ENCODE peak calls at places on chromosome 2, in six cellular contexts. P, U, R, D, O and T are unnamed samples.

GRCh38 chr2:217853301-217853881 is 149.4 kb downstream of the TNS1 start:
- DNase-seq in P (peak; percentile 73), U (no peak), R (no peak), D (no peak), O (no peak), T (no peak)

GRCh38 chr2:40394030-40394429 is 57.9 kb downstream of the SLC8A1 start:
- DNase-seq in P (no peak), U (no peak), R (no peak), D (no peak), O (no peak), T (no peak)

GRCh38 chr2:174614261-174614660 is 16.7 kb upstream of the WIPF1 start:
- DNase-seq in P (no peak), U (no peak), R (no peak), D (no peak), O (no peak), T (no peak)

GRCh38 chr2:54370405-54371104 is 85.6 kb upstream of the SPTBN1 start:
- DNase-seq in P (peak; percentile 17), U (no peak), R (no peak), D (no peak), O (no peak), T (no peak)

GRCh38 chr2:152415231-152415642 is 80.3 kb downstream of the FMNL2 start:
- DNase-seq in P (no peak), U (no peak), R (no peak), D (no peak), O (no peak), T (no peak)

GRCh38 chr2:236375973-236376476 is 111.8 kb upstream of the ASB18 start:
- DNase-seq in P (no peak), U (no peak), R (no peak), D (no peak), O (no peak), T (no peak)

GRCh38 chr2:190636362-190636761 is 12.5 kb upstream of the NAB1 start:
- DNase-seq in P (no peak), U (no peak), R (peak; percentile 28), D (no peak), O (no peak), T (no peak)

GRCh38 chr2:30194421-30194820 is 36.9 kb upstream of the LBH start:
- DNase-seq in P (no peak), U (no peak), R (no peak), D (no peak), O (no peak), T (no peak)

GRCh38 chr2:11577101-11577883 is 43.4 kb downstream of the GREB1 start:
- DNase-seq in P (no peak), U (no peak), R (no peak), D (no peak), O (no peak), T (no peak)

GRCh38 chr2:60657673-60658072 is 98.4 kb upstream of the PAPOLG start:
- DNase-seq in P (no peak), U (no peak), R (no peak), D (no peak), O (no peak), T (no peak)

GRCh38 chr2:60661073-60661738 is 94.9 kb upstream of the PAPOLG start:
- DNase-seq in P (no peak), U (no peak), R (no peak), D (no peak), O (no peak), T (no peak)

DNA sequence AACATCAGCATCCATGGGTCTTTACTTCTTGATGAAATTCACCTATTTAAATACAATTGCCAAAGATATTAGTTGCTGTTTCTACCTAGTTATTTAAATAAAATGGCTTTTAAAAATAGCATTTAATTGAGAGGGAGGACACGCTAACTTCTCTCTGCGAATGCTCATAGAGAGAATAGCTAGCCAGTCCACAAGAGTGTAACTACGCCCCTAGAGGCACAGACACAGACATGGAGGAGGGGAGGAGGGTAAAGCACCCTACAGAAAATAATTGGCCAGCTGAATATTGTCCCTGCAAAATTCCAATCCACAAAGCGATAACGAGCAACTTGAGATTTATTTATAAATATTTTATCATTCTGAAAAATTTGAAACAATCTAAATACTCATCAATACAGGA is 97.0 kb upstream of the PAPOLG start:
- DNase-seq in P (no peak), U (no peak), R (no peak), D (no peak), O (no peak), T (no peak)
- TF ChIP-seq CTCF in P (no peak), U (no peak), R (no peak), D (no peak), O (no peak), T (no peak)

GRCh38 chr2:157303612-157304011 is 22.0 kb downstream of the ERMN start:
- DNase-seq in P (no peak), U (no peak), R (no peak), D (no peak), O (no peak), T (no peak)

GRCh38 chr2:157305713-157306110 is 19.9 kb downstream of the ERMN start:
- DNase-seq in P (no peak), U (no peak), R (no peak), D (no peak), O (no peak), T (no peak)

GRCh38 chr2:157304811-157305712 is 20.6 kb downstream of the ERMN start:
- DNase-seq in P (no peak), U (no peak), R (no peak), D (no peak), O (no peak), T (no peak)

GRCh38 chr2:157302492-157303099 is 23.0 kb downstream of the ERMN start:
- DNase-seq in P (no peak), U (peak; percentile 34), R (peak; percentile 11), D (peak; percentile 40), O (peak; percentile 34), T (peak; percentile 63)

DNA sequence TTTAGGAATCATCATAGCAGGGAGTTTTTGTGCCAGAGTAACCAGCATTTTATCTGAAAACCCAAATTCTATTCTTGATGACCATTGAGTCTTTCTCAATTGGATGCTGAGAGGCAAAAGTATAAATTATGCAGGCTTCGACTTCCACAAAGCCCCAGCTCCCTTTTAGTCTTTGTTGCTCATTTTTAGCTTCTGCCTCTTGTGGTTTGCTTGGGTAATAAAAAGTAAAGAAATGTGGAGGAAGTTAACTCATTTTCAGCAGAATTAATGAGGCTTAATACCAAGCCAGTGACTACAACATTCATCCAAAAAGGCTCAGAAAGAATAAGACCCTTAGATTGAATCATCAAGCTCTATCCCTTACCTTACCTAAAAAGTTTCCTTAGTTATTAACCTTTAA is 18.6 kb downstream of the ERMN start:
- DNase-seq in P (no peak), U (peak; percentile 5), R (no peak), D (no peak), O (no peak), T (no peak)
- TF ChIP-seq CTCF in P (no peak), U (no peak), R (no peak), D (no peak), O (no peak), T (peak; percentile 11)

DNA sequence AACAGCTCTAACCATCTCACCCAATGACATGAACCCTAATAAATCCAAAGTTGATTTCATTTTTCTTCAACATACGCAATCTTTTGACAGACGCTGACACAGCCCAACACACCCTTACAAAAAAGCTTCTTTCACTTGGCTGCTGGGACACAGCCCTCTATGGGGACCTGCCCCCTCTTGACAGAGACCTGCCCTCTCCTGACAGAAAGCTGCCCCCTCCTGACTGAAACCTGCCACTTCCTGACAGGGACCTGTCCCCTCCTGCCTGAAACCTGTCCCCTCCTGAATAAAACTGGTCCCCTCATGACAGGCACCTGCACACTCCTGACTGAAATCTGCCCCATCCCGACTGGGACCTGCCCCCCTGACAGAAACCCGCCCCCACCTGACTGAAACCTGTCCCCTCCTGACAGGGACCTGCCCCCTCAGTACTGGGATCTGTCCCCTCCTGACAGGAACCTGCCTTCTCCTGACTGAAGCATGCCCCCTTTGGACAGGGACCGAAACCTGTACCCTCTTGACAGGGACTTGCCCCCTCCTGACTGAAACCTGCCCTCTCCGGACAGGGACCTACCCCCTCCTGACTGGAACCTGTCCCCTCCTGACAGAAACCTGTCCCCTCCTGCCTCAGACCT is 87.9 kb downstream of the PXDN start:
- DNase-seq in P (no peak), U (no peak), R (no peak), D (no peak), O (no peak), T (peak; percentile 62)
- TF ChIP-seq CTCF in P (no peak), U (no peak), R (no peak), D (no peak), O (no peak), T (no peak)

GRCh38 chr2:119897996-119898395 is 114.9 kb upstream of the EPB41L5 start:
- DNase-seq in P (no peak), U (no peak), R (no peak), D (no peak), O (no peak), T (no peak)
- TF ChIP-seq CTCF in P (no peak), U (no peak), R (no peak), D (no peak), O (no peak), T (no peak)

GRCh38 chr2:101197215-101197745 is 46.1 kb upstream of the TBC1D8 start:
- DNase-seq in P (no peak), U (no peak), R (peak; percentile 15), D (no peak), O (no peak), T (no peak)
- TF ChIP-seq CTCF in P (no peak), U (no peak), R (peak; percentile 24), D (no peak), O (no peak), T (peak; percentile 11)

GRCh38 chr2:170377469-170378207 is 199.7 kb downstream of the MYO3B start:
- DNase-seq in P (no peak), U (no peak), R (no peak), D (no peak), O (no peak), T (no peak)
- TF ChIP-seq CTCF in P (no peak), U (no peak), R (no peak), D (peak; percentile 12), O (no peak), T (no peak)

DNA sequence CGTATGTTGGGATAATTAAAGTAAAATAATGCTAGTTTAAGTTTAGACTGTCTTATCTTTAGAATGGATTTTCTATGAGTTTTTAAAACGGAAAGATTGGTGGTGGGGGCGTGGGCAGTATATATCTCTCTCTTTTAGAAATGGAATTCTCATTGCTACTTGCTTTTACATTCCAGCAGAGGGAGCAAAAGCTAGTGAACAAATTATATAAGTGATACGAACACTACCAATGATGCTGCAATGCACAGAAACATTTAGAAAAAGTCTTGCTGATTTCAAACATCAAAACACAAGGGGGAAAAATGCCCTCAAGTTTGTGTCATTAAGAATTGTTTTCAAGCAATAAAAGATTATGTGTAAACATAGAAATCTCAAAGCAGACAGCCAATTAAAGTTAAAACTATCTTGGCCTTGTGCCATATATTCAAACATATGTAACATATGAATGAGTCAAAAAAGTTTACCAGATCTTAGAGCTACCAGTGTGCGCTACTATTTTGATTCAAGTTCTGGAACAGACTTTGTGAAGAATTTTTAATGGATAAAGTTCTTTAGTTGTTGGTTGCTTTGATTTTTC is 296.3 kb upstream of the KCNJ3 start:
- DNase-seq in P (no peak), U (no peak), R (no peak), D (no peak), O (no peak), T (peak; percentile 35)
- TF ChIP-seq CTCF in P (peak; percentile 15), U (no peak), R (peak; percentile 53), D (peak; percentile 31), O (peak; percentile 34), T (peak; percentile 49)

GRCh38 chr2:85017436-85018048 is 46.6 kb downstream of the KCMF1 start:
- DNase-seq in P (no peak), U (no peak), R (no peak), D (no peak), O (no peak), T (no peak)
- TF ChIP-seq CTCF in P (peak; percentile 32), U (no peak), R (no peak), D (peak; percentile 27), O (no peak), T (peak; percentile 13)